ENCODE peak calls at places on chromosomes 5 and 9, in nine cellular contexts. D is AG10803, Y is uterus, U is fibroblast of pulmonary artery, V is GM13976, R is GM23338, W is GM12865, P is progenitor cell of endocrine pancreas, O is colonic mucosa. X is an unnamed sample.

GRCh38 chr5:179802950-179803562 is 3.6 kb downstream of the MGAT4B start:
- DNase-seq in D (no peak), Y (no peak), U (no peak), V (no peak), R (peak), W (no peak), P (no peak), O (peak), X (no peak)

GRCh38 chr5:78602400-78602799 is 46.2 kb downstream of the LHFPL2 start:
- DNase-seq in D (no peak), Y (no peak), U (no peak), V (no peak), R (no peak), W (no peak), P (no peak), O (no peak), X (no peak)

GRCh38 chr5:172648008-172648359 is 6.9 kb downstream of the NEURL1B start:
- DNase-seq in D (no peak), Y (no peak), U (no peak), V (no peak), R (no peak), W (no peak), P (no peak), O (no peak), X (no peak)

GRCh38 chr9:113650207-113651131 is 186.9 kb downstream of the RGS3 start:
- DNase-seq in D (peak), Y (no peak), U (peak), V (no peak), R (peak), W (no peak), P (no peak), O (no peak), X (no peak)

GRCh38 chr5:151104795-151105194 is 24.0 kb upstream of the TNIP1 start:
- DNase-seq in D (peak), Y (peak), U (peak), V (no peak), R (no peak), W (no peak), P (no peak), O (peak), X (no peak)

GRCh38 chr5:90707698-90708097 is 149.1 kb downstream of the ADGRV1 start:
- DNase-seq in D (no peak), Y (no peak), U (no peak), V (no peak), R (no peak), W (no peak), P (no peak), O (no peak), X (no peak)

GRCh38 chr5:158532739-158533138 is 567.0 kb downstream of the EBF1 start:
- DNase-seq in D (no peak), Y (no peak), U (no peak), V (no peak), R (no peak), W (no peak), P (no peak), O (no peak), X (no peak)

GRCh38 chr5:135235551-135236100 is 163.4 kb downstream of the MACROH2A1 start:
- DNase-seq in D (no peak), Y (peak), U (no peak), V (no peak), R (no peak), W (no peak), P (no peak), O (no peak), X (no peak)

GRCh38 chr5:111254613-111255012 is 30.4 kb downstream of the CAMK4 start:
- DNase-seq in D (peak), Y (no peak), U (peak), V (peak), R (no peak), W (peak), P (no peak), O (no peak), X (no peak)

GRCh38 chr5:33415811-33416354 is 24.9 kb upstream of the TARS1 start:
- DNase-seq in D (no peak), Y (no peak), U (no peak), V (no peak), R (no peak), W (no peak), P (no peak), O (no peak), X (no peak)

GRCh38 chr9:108271646-108272349 is 584.0 kb downstream of the ACTL7B start:
- DNase-seq in D (peak), Y (peak), U (peak), V (no peak), R (peak), W (peak), P (peak), O (peak), X (no peak)

GRCh38 chr9:32986971-32987370 is 14.5 kb downstream of the APTX start:
- DNase-seq in D (no peak), Y (no peak), U (no peak), V (no peak), R (no peak), W (no peak), P (no peak), O (no peak), X (no peak)

GRCh38 chr5:2024986-2025721 is 142.4 kb upstream of the IRX4 start:
- DNase-seq in D (no peak), Y (no peak), U (no peak), V (no peak), R (peak), W (no peak), P (no peak), O (no peak), X (no peak)

GRCh38 chr9:16236326-16236725 is 634.1 kb downstream of the BNC2 start:
- DNase-seq in D (peak), Y (peak), U (peak), V (no peak), R (no peak), W (no peak), P (no peak), O (no peak), X (no peak)

GRCh38 chr5:14433202-14433601 is 148.4 kb upstream of the OTULINL start:
- DNase-seq in D (no peak), Y (no peak), U (no peak), V (no peak), R (peak), W (no peak), P (no peak), O (no peak), X (no peak)

GRCh38 chr5:138489705-138490104 is 24.4 kb downstream of the EGR1 start:
- DNase-seq in D (no peak), Y (peak), U (peak), V (no peak), R (no peak), W (no peak), P (no peak), O (no peak), X (no peak)

GRCh38 chr5:3602713-3603502 is 7.3 kb downstream of the IRX1 start:
- DNase-seq in D (peak), Y (no peak), U (peak), V (no peak), R (peak), W (no peak), P (peak), O (no peak), X (peak)

GRCh38 chr5:94157704-94158608 is 416.6 kb upstream of the POU5F2 start:
- DNase-seq in D (no peak), Y (no peak), U (no peak), V (no peak), R (peak), W (no peak), P (no peak), O (no peak), X (no peak)
- TF ChIP-seq CTCF in D (peak), Y (no peak), U (no peak), V (no peak), R (peak), W (no peak), P (no peak), O (no peak), X (no peak)

DNA sequence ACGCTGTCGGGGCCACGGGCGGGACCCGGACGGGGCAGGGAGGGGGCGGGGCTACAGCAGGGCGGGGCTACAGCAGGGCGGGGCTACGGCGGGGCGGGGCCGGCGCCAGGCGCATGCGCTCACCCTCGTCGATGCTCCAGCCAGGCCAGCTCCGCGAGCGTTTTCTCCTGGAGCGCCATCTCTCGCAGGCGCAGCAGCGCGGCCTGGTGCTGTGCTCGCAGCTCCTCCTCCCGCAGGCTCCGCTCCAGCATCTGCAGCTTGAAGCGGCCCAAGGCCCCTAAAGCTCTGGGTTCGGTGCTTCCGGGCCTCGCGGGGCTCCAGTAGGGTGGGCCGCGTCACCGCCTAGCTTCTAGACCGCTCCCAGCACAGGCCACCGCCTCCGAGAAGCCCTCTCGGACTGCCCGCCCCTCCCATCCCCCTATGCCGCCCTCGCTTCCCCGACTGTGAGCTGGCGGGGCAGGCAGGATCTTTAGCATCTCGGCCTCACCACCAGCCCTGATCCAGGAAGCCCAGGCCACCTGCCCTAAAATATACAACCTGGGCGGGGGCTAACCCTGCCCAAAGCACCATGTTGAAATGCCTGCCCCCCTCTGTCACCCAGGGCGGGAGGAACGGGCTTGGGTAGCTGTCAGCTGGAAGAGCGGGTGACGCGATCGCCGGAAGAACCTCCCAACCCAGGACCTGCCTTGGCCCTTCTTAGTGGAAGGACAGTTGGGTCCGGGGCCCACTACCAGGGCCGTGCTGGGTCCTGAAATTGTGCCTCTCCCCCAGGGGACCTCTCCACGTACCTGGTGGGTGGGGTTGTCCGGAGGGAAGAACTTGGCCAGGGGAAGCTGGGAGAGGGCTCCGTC is 21.9 kb upstream of the QSOX2 start:
- DNase-seq in D (peak), Y (peak), U (peak), V (peak), R (peak), W (peak), P (peak), O (peak), X (peak)
- TF ChIP-seq CTCF in D (peak), Y (no peak), U (peak), V (peak), R (peak), W (peak), P (peak), O (no peak), X (no peak)

GRCh38 chr9:97991818-97992217 is 8.7 kb downstream of the ANP32B start:
- DNase-seq in D (no peak), Y (no peak), U (no peak), V (no peak), R (no peak), W (no peak), P (no peak), O (no peak), X (no peak)
- TF ChIP-seq CTCF in D (no peak), Y (no peak), U (no peak), V (no peak), R (no peak), W (no peak), P (no peak), O (no peak), X (no peak)

GRCh38 chr9:116316231-116316630 is 162.6 kb downstream of the PAPPA start:
- DNase-seq in D (no peak), Y (no peak), U (no peak), V (no peak), R (no peak), W (no peak), P (no peak), O (no peak), X (no peak)

GRCh38 chr9:116310212-116310611 is 156.6 kb downstream of the PAPPA start:
- DNase-seq in D (no peak), Y (no peak), U (no peak), V (no peak), R (no peak), W (no peak), P (no peak), O (no peak), X (no peak)

GRCh38 chr9:116317503-116317902 is 163.9 kb downstream of the PAPPA start:
- DNase-seq in D (no peak), Y (no peak), U (no peak), V (no peak), R (no peak), W (no peak), P (no peak), O (no peak), X (no peak)

GRCh38 chr9:116312221-116312620 is 158.6 kb downstream of the PAPPA start:
- DNase-seq in D (no peak), Y (no peak), U (no peak), V (no peak), R (no peak), W (no peak), P (no peak), O (no peak), X (no peak)

GRCh38 chr9:116313638-116314037 is 160.0 kb downstream of the PAPPA start:
- DNase-seq in D (no peak), Y (no peak), U (no peak), V (no peak), R (no peak), W (no peak), P (no peak), O (no peak), X (no peak)
- TF ChIP-seq CTCF in D (peak), Y (no peak), U (peak), V (no peak), R (peak), W (no peak), P (no peak), O (no peak), X (no peak)

DNA sequence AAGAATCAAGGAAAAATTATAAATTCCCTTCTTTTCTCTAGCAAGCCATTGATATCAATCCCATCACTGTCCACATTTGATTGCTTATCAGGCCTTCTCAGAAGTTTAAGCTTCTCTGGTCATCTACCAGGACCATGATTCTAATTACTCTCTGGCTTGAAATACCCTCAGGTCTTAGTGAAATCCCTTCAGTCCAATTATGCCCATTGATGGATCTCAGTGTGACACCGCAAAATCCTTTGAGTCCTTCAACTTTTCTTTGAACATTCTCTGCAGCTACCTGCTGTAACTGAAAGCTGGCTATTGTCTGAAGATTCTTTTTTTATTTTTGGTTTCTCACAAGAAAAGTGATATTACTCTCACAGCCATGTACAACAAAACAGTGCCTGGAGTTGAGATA is 3.0 kb upstream of the CDH9 start:
- DNase-seq in D (no peak), Y (no peak), U (no peak), V (no peak), R (no peak), W (no peak), P (no peak), O (no peak), X (no peak)
- TF ChIP-seq CTCF in D (no peak), Y (no peak), U (no peak), V (no peak), R (no peak), W (no peak), P (no peak), O (no peak), X (no peak)

GRCh38 chr9:1759901-1760300 is 255.2 kb upstream of the SMARCA2 start:
- DNase-seq in D (no peak), Y (no peak), U (no peak), V (no peak), R (no peak), W (peak), P (no peak), O (no peak), X (no peak)
- TF ChIP-seq CTCF in D (no peak), Y (no peak), U (no peak), V (no peak), R (no peak), W (no peak), P (no peak), O (no peak), X (no peak)

GRCh38 chr9:99231708-99232107 is 9.6 kb downstream of the SEC61B start:
- DNase-seq in D (peak), Y (no peak), U (peak), V (peak), R (peak), W (peak), P (no peak), O (no peak), X (no peak)
- TF ChIP-seq CTCF in D (peak), Y (no peak), U (peak), V (peak), R (peak), W (peak), P (peak), O (peak), X (no peak)

GRCh38 chr9:131530930-131531832 is at the start of gene UCK1:
- DNase-seq in D (peak), Y (peak), U (peak), V (peak), R (peak), W (peak), P (peak), O (peak), X (peak)

GRCh38 chr9:131528886-131529505 is 2.1 kb downstream of the UCK1 start:
- DNase-seq in D (no peak), Y (no peak), U (no peak), V (no peak), R (no peak), W (no peak), P (no peak), O (no peak), X (no peak)

GRCh38 chr9:131528186-131528585 is 2.9 kb downstream of the UCK1 start:
- DNase-seq in D (no peak), Y (no peak), U (no peak), V (no peak), R (no peak), W (no peak), P (no peak), O (no peak), X (no peak)

GRCh38 chr9:131529597-131530545 is 1.2 kb downstream of the UCK1 start:
- DNase-seq in D (no peak), Y (no peak), U (no peak), V (no peak), R (no peak), W (no peak), P (no peak), O (peak), X (no peak)

DNA sequence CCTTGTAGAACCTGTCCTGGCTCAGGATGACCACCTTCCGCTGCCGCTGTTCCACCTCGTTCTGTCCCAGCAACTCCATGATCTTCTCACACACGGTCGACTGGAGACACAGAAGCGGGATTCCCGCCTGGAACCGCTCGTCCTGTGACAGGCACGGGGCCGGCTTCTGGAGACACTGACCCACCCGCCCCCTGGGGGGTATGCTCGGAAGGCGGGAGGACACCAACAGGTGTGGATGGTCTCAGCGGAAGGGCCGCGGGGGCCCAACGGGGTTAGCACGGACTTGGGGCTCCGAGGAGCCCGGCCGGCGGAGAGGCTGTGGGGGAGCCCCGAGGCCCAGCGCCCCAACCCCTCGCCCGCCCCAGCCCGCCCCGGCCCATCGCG is 525 bp downstream of the UCK1 start:
- DNase-seq in D (peak), Y (peak), U (peak), V (peak), R (peak), W (peak), P (peak), O (peak), X (no peak)
- TF ChIP-seq CTCF in D (peak), Y (no peak), U (peak), V (no peak), R (no peak), W (peak), P (peak), O (no peak), X (no peak)

DNA sequence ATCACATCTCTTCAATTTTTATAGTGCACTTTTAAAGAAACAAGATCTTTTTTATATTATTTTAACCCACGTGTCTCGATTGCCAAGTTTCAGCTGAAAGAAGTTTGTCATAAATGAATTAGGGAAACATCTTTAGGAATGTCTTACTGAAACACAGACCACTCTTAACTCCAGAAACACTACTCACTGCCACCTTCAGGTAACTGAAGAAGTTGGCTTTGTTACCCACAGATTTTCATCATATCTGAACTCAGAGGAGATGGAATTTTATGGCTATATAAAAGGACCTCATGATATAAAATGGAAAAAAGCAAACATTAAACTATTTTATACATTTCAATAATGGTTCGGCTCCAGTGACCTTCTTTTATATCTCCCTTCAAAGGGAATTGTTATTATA is 158.0 kb downstream of the SEMA5A start:
- DNase-seq in D (no peak), Y (no peak), U (no peak), V (no peak), R (no peak), W (no peak), P (no peak), O (no peak), X (no peak)
- TF ChIP-seq CTCF in D (no peak), Y (no peak), U (peak), V (no peak), R (peak), W (no peak), P (peak), O (no peak), X (no peak)

X was measured in mesothelial cell of epicardium.